ENCODE peak calls at places on chromosome 2, in ten cellular contexts. One of them, this sample, is unnamed. For H3K4me1 and H3K9me3, the result is how much of the 10 kb centered on the place peaks cover.

GRCh38 chr2:43057026-43057741 is 169.2 kb downstream of the ZFP36L2 start:
- DNase-seq in right cardiac atrium: no peak
- DNase-seq in hepatocyte: no peak
- DNase-seq in colonic mucosa: no peak
- DNase-seq in cardiac muscle cell: no peak
- DNase-seq in CD4-positive, CD25-positive, alpha-beta regulatory T cell: no peak
- DNase-seq in A549: no peak
- DNase-seq in heart left ventricle: no peak
- DNase-seq in right lobe of liver: peak
- DNase-seq in aorta: peak
- DNase-seq in this sample: no peak

GRCh38 chr2:95291222-95291621 is 5.9 kb upstream of the KCNIP3 start:
- DNase-seq in CD4-positive, CD25-positive, alpha-beta regulatory T cell: no peak
- DNase-seq in A549: no peak
- DNase-seq in right lobe of liver: no peak
- DNase-seq in heart left ventricle: no peak
- DNase-seq in right cardiac atrium: no peak
- DNase-seq in colonic mucosa: no peak
- DNase-seq in hepatocyte: no peak
- DNase-seq in cardiac muscle cell: no peak
- DNase-seq in aorta: no peak
- DNase-seq in this sample: no peak

GRCh38 chr2:105114551-105114950 is 76.7 kb downstream of the MRPS9 start:
- DNase-seq in cardiac muscle cell: peak
- DNase-seq in right cardiac atrium: no peak
- DNase-seq in CD4-positive, CD25-positive, alpha-beta regulatory T cell: no peak
- DNase-seq in aorta: no peak
- DNase-seq in colonic mucosa: no peak
- DNase-seq in A549: peak
- DNase-seq in heart left ventricle: no peak
- DNase-seq in right lobe of liver: no peak
- DNase-seq in hepatocyte: peak
- DNase-seq in this sample: no peak

GRCh38 chr2:62402156-62402555 is 103.8 kb downstream of the TMEM17 start:
- DNase-seq in cardiac muscle cell: no peak
- DNase-seq in hepatocyte: no peak
- DNase-seq in CD4-positive, CD25-positive, alpha-beta regulatory T cell: no peak
- DNase-seq in heart left ventricle: no peak
- DNase-seq in colonic mucosa: no peak
- DNase-seq in right lobe of liver: no peak
- DNase-seq in aorta: no peak
- DNase-seq in right cardiac atrium: no peak
- DNase-seq in A549: no peak
- DNase-seq in this sample: no peak

GRCh38 chr2:34738691-34739090 is 1139.6 kb upstream of the FAM98A start:
- DNase-seq in aorta: no peak
- DNase-seq in CD4-positive, CD25-positive, alpha-beta regulatory T cell: no peak
- DNase-seq in right cardiac atrium: no peak
- DNase-seq in right lobe of liver: no peak
- DNase-seq in A549: no peak
- DNase-seq in heart left ventricle: no peak
- DNase-seq in hepatocyte: no peak
- DNase-seq in cardiac muscle cell: peak
- DNase-seq in colonic mucosa: no peak
- DNase-seq in this sample: peak

GRCh38 chr2:26521054-26521912 is 43.4 kb upstream of the OTOF start:
- DNase-seq in cardiac muscle cell: peak
- DNase-seq in hepatocyte: peak
- DNase-seq in right lobe of liver: peak
- DNase-seq in colonic mucosa: no peak
- DNase-seq in right cardiac atrium: no peak
- DNase-seq in heart left ventricle: no peak
- DNase-seq in CD4-positive, CD25-positive, alpha-beta regulatory T cell: no peak
- DNase-seq in aorta: peak
- DNase-seq in A549: peak
- DNase-seq in this sample: peak

GRCh38 chr2:99880148-99880983 is 262.0 kb downstream of the AFF3 start:
- DNase-seq in CD4-positive, CD25-positive, alpha-beta regulatory T cell: no peak
- DNase-seq in cardiac muscle cell: peak
- DNase-seq in A549: no peak
- DNase-seq in colonic mucosa: no peak
- DNase-seq in aorta: no peak
- DNase-seq in right lobe of liver: no peak
- DNase-seq in heart left ventricle: no peak
- DNase-seq in right cardiac atrium: no peak
- DNase-seq in hepatocyte: no peak
- DNase-seq in this sample: no peak

GRCh38 chr2:205759732-205760516 is 77.6 kb downstream of the NRP2 start:
- DNase-seq in colonic mucosa: no peak
- DNase-seq in hepatocyte: no peak
- DNase-seq in aorta: no peak
- DNase-seq in right cardiac atrium: no peak
- DNase-seq in right lobe of liver: no peak
- DNase-seq in heart left ventricle: no peak
- DNase-seq in cardiac muscle cell: no peak
- DNase-seq in CD4-positive, CD25-positive, alpha-beta regulatory T cell: no peak
- DNase-seq in A549: no peak
- DNase-seq in this sample: no peak

GRCh38 chr2:121584741-121585140 is 54.1 kb downstream of the RNU4ATAC start:
- DNase-seq in A549: no peak
- DNase-seq in colonic mucosa: no peak
- DNase-seq in CD4-positive, CD25-positive, alpha-beta regulatory T cell: no peak
- DNase-seq in right lobe of liver: no peak
- DNase-seq in heart left ventricle: no peak
- DNase-seq in hepatocyte: no peak
- DNase-seq in cardiac muscle cell: no peak
- DNase-seq in right cardiac atrium: no peak
- DNase-seq in aorta: no peak
- DNase-seq in this sample: no peak
- H3K27ac ChIP-seq in A549: no peak
- H3K27ac ChIP-seq in colonic mucosa: no peak
- H3K27ac ChIP-seq in CD4-positive, CD25-positive, alpha-beta regulatory T cell: no peak
- H3K27ac ChIP-seq in right lobe of liver: no peak
- H3K27ac ChIP-seq in heart left ventricle: no peak
- H3K27ac ChIP-seq in hepatocyte: no peak
- H3K27ac ChIP-seq in cardiac muscle cell: no peak
- H3K27ac ChIP-seq in right cardiac atrium: no peak
- H3K27ac ChIP-seq in aorta: no peak
- H3K27ac ChIP-seq in this sample: no peak

GRCh38 chr2:239291505-239292350 is 109.1 kb downstream of the HDAC4 start:
- DNase-seq in cardiac muscle cell: no peak
- DNase-seq in aorta: no peak
- DNase-seq in A549: no peak
- DNase-seq in CD4-positive, CD25-positive, alpha-beta regulatory T cell: no peak
- DNase-seq in hepatocyte: no peak
- DNase-seq in heart left ventricle: no peak
- DNase-seq in right lobe of liver: no peak
- DNase-seq in colonic mucosa: no peak
- DNase-seq in right cardiac atrium: no peak
- DNase-seq in this sample: no peak

GRCh38 chr2:239292531-239292930 is 108.3 kb downstream of the HDAC4 start:
- DNase-seq in aorta: no peak
- DNase-seq in right lobe of liver: no peak
- DNase-seq in CD4-positive, CD25-positive, alpha-beta regulatory T cell: no peak
- DNase-seq in colonic mucosa: no peak
- DNase-seq in heart left ventricle: no peak
- DNase-seq in A549: no peak
- DNase-seq in hepatocyte: no peak
- DNase-seq in cardiac muscle cell: no peak
- DNase-seq in right cardiac atrium: no peak
- DNase-seq in this sample: no peak

GRCh38 chr2:239294571-239295054 is 106.2 kb downstream of the HDAC4 start:
- DNase-seq in hepatocyte: no peak
- DNase-seq in aorta: peak
- DNase-seq in A549: no peak
- DNase-seq in heart left ventricle: no peak
- DNase-seq in cardiac muscle cell: no peak
- DNase-seq in colonic mucosa: peak
- DNase-seq in CD4-positive, CD25-positive, alpha-beta regulatory T cell: no peak
- DNase-seq in right lobe of liver: no peak
- DNase-seq in right cardiac atrium: no peak
- DNase-seq in this sample: no peak

GRCh38 chr2:239293450-239294430 is 107.1 kb downstream of the HDAC4 start:
- DNase-seq in A549: no peak
- DNase-seq in hepatocyte: no peak
- DNase-seq in heart left ventricle: no peak
- DNase-seq in cardiac muscle cell: no peak
- DNase-seq in aorta: peak
- DNase-seq in right lobe of liver: no peak
- DNase-seq in colonic mucosa: no peak
- DNase-seq in right cardiac atrium: no peak
- DNase-seq in CD4-positive, CD25-positive, alpha-beta regulatory T cell: peak
- DNase-seq in this sample: no peak

DNA sequence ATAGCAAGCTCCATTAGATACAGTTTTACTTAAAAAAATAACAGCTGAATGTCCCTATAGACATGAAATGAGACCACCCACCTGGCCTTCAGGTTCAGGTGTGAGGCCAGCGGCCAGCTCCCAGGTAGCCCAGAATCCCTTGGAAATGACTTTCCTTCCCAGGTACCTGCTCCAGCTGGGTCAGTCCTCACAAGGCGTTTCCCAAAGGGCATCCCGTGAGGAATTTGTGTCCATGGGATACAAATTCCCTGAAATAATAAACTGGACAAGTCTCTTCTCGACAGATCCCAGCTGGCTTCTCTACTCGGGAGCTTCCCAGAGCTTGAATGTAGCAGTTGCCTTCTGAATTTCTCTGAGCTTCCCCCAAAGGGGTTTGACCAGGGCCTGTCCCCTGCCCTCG is 107.9 kb downstream of the HDAC4 start:
- DNase-seq in cardiac muscle cell: no peak
- DNase-seq in CD4-positive, CD25-positive, alpha-beta regulatory T cell: no peak
- DNase-seq in A549: no peak
- DNase-seq in heart left ventricle: no peak
- DNase-seq in colonic mucosa: no peak
- DNase-seq in right cardiac atrium: no peak
- DNase-seq in aorta: no peak
- DNase-seq in hepatocyte: no peak
- DNase-seq in right lobe of liver: no peak
- DNase-seq in this sample: no peak
- H3K4me1 ChIP-seq in cardiac muscle cell: under half
- H3K4me1 ChIP-seq in CD4-positive, CD25-positive, alpha-beta regulatory T cell: half or more
- H3K4me1 ChIP-seq in A549: under half
- H3K4me1 ChIP-seq in heart left ventricle: under half
- H3K4me1 ChIP-seq in colonic mucosa: under half
- H3K4me1 ChIP-seq in right cardiac atrium: under half
- H3K4me1 ChIP-seq in aorta: under half
- H3K4me1 ChIP-seq in hepatocyte: under half
- H3K4me1 ChIP-seq in right lobe of liver: half or more
- H3K4me1 ChIP-seq in this sample: under half

GRCh38 chr2:127358044-127358443 is 29.7 kb downstream of the MAP3K2 start:
- DNase-seq in CD4-positive, CD25-positive, alpha-beta regulatory T cell: no peak
- DNase-seq in hepatocyte: no peak
- DNase-seq in aorta: no peak
- DNase-seq in cardiac muscle cell: no peak
- DNase-seq in heart left ventricle: no peak
- DNase-seq in colonic mucosa: no peak
- DNase-seq in A549: peak
- DNase-seq in right lobe of liver: no peak
- DNase-seq in right cardiac atrium: no peak
- DNase-seq in this sample: no peak

GRCh38 chr2:127356531-127356930 is 31.2 kb downstream of the MAP3K2 start:
- DNase-seq in right cardiac atrium: no peak
- DNase-seq in A549: no peak
- DNase-seq in aorta: no peak
- DNase-seq in CD4-positive, CD25-positive, alpha-beta regulatory T cell: no peak
- DNase-seq in colonic mucosa: no peak
- DNase-seq in heart left ventricle: no peak
- DNase-seq in cardiac muscle cell: no peak
- DNase-seq in right lobe of liver: no peak
- DNase-seq in hepatocyte: no peak
- DNase-seq in this sample: no peak

GRCh38 chr2:127358971-127359370 is 28.8 kb downstream of the MAP3K2 start:
- DNase-seq in colonic mucosa: no peak
- DNase-seq in right lobe of liver: no peak
- DNase-seq in right cardiac atrium: no peak
- DNase-seq in CD4-positive, CD25-positive, alpha-beta regulatory T cell: no peak
- DNase-seq in A549: no peak
- DNase-seq in aorta: no peak
- DNase-seq in heart left ventricle: no peak
- DNase-seq in hepatocyte: no peak
- DNase-seq in cardiac muscle cell: no peak
- DNase-seq in this sample: no peak

GRCh38 chr2:127351603-127352002 is 36.2 kb downstream of the MAP3K2 start:
- DNase-seq in right cardiac atrium: no peak
- DNase-seq in colonic mucosa: no peak
- DNase-seq in hepatocyte: no peak
- DNase-seq in aorta: no peak
- DNase-seq in CD4-positive, CD25-positive, alpha-beta regulatory T cell: no peak
- DNase-seq in cardiac muscle cell: no peak
- DNase-seq in heart left ventricle: no peak
- DNase-seq in right lobe of liver: no peak
- DNase-seq in A549: no peak
- DNase-seq in this sample: no peak

GRCh38 chr2:127355407-127356008 is 32.3 kb downstream of the MAP3K2 start:
- DNase-seq in A549: peak
- DNase-seq in cardiac muscle cell: no peak
- DNase-seq in aorta: no peak
- DNase-seq in heart left ventricle: no peak
- DNase-seq in right cardiac atrium: no peak
- DNase-seq in hepatocyte: no peak
- DNase-seq in right lobe of liver: no peak
- DNase-seq in colonic mucosa: no peak
- DNase-seq in CD4-positive, CD25-positive, alpha-beta regulatory T cell: peak
- DNase-seq in this sample: no peak
- H3K9me3 ChIP-seq in A549: under half
- H3K9me3 ChIP-seq in cardiac muscle cell: under half
- H3K9me3 ChIP-seq in aorta: under half
- H3K9me3 ChIP-seq in heart left ventricle: under half
- H3K9me3 ChIP-seq in right cardiac atrium: under half
- H3K9me3 ChIP-seq in hepatocyte: under half
- H3K9me3 ChIP-seq in right lobe of liver: under half
- H3K9me3 ChIP-seq in colonic mucosa: under half
- H3K9me3 ChIP-seq in CD4-positive, CD25-positive, alpha-beta regulatory T cell: under half
- H3K9me3 ChIP-seq in this sample: under half

GRCh38 chr2:1157107-1157506 is 206.5 kb downstream of the SNTG2 start:
- DNase-seq in aorta: no peak
- DNase-seq in cardiac muscle cell: no peak
- DNase-seq in hepatocyte: no peak
- DNase-seq in colonic mucosa: no peak
- DNase-seq in right lobe of liver: no peak
- DNase-seq in right cardiac atrium: no peak
- DNase-seq in CD4-positive, CD25-positive, alpha-beta regulatory T cell: no peak
- DNase-seq in A549: no peak
- DNase-seq in heart left ventricle: no peak
- DNase-seq in this sample: no peak

GRCh38 chr2:1159013-1159412 is 208.4 kb downstream of the SNTG2 start:
- DNase-seq in cardiac muscle cell: no peak
- DNase-seq in heart left ventricle: no peak
- DNase-seq in colonic mucosa: no peak
- DNase-seq in right cardiac atrium: no peak
- DNase-seq in CD4-positive, CD25-positive, alpha-beta regulatory T cell: no peak
- DNase-seq in A549: no peak
- DNase-seq in aorta: no peak
- DNase-seq in right lobe of liver: no peak
- DNase-seq in hepatocyte: no peak
- DNase-seq in this sample: no peak

GRCh38 chr2:1162246-1162645 is 211.6 kb downstream of the SNTG2 start:
- DNase-seq in right lobe of liver: no peak
- DNase-seq in cardiac muscle cell: no peak
- DNase-seq in right cardiac atrium: no peak
- DNase-seq in colonic mucosa: no peak
- DNase-seq in A549: no peak
- DNase-seq in aorta: no peak
- DNase-seq in CD4-positive, CD25-positive, alpha-beta regulatory T cell: no peak
- DNase-seq in heart left ventricle: no peak
- DNase-seq in hepatocyte: no peak
- DNase-seq in this sample: no peak

GRCh38 chr2:1168856-1169255 is 218.2 kb downstream of the SNTG2 start:
- DNase-seq in A549: no peak
- DNase-seq in right lobe of liver: no peak
- DNase-seq in right cardiac atrium: no peak
- DNase-seq in cardiac muscle cell: no peak
- DNase-seq in heart left ventricle: no peak
- DNase-seq in aorta: no peak
- DNase-seq in colonic mucosa: no peak
- DNase-seq in hepatocyte: no peak
- DNase-seq in CD4-positive, CD25-positive, alpha-beta regulatory T cell: no peak
- DNase-seq in this sample: no peak

GRCh38 chr2:1162768-1163584 is 212.3 kb downstream of the SNTG2 start:
- DNase-seq in hepatocyte: no peak
- DNase-seq in heart left ventricle: peak
- DNase-seq in right lobe of liver: no peak
- DNase-seq in colonic mucosa: no peak
- DNase-seq in CD4-positive, CD25-positive, alpha-beta regulatory T cell: no peak
- DNase-seq in right cardiac atrium: peak
- DNase-seq in aorta: no peak
- DNase-seq in A549: no peak
- DNase-seq in cardiac muscle cell: no peak
- DNase-seq in this sample: peak
- H3K27ac ChIP-seq in hepatocyte: no peak
- H3K27ac ChIP-seq in heart left ventricle: no peak
- H3K27ac ChIP-seq in right lobe of liver: no peak
- H3K27ac ChIP-seq in colonic mucosa: no peak
- H3K27ac ChIP-seq in CD4-positive, CD25-positive, alpha-beta regulatory T cell: peak
- H3K27ac ChIP-seq in right cardiac atrium: peak
- H3K27ac ChIP-seq in aorta: no peak
- H3K27ac ChIP-seq in A549: no peak
- H3K27ac ChIP-seq in cardiac muscle cell: no peak
- H3K27ac ChIP-seq in this sample: no peak

This sample was measured in SJCRH30.